ENCODE peak calls at places on chromosomes 11 and 22, in six cellular contexts. F is kidney; J is psoas muscle; Y is colonic mucosa; I is CD8-positive, alpha-beta memory T cell; T is GM23248. W is an unnamed sample.

GRCh38 chr22:27534720-27535125 is 266.8 kb downstream of the MN1 start:
- DNase-seq in F (no peak), J (no peak), Y (no peak), I (no peak), T (peak; percentile 96), W (no peak)

GRCh38 chr11:6475936-6476335 is 2.2 kb upstream of the TRIM3 start:
- DNase-seq in F (no peak), J (no peak), Y (no peak), I (no peak), T (peak; percentile 34), W (peak; percentile 82)

GRCh38 chr22:30743257-30744020 is 48.8 kb downstream of the OSBP2 start:
- DNase-seq in F (peak; percentile 51), J (no peak), Y (no peak), I (no peak), T (no peak), W (no peak)

GRCh38 chr22:49368976-49369725 is 458.5 kb downstream of the BRD1 start:
- DNase-seq in F (peak; percentile 80), J (no peak), Y (peak; percentile 14), I (no peak), T (no peak), W (no peak)

GRCh38 chr11:97902828-97903227 is 1117.9 kb upstream of the CNTN5 start:
- DNase-seq in F (no peak), J (no peak), Y (no peak), I (no peak), T (no peak), W (no peak)

GRCh38 chr22:30373331-30374325 is 13.6 kb downstream of the RNF215 start:
- DNase-seq in F (no peak), J (no peak), Y (no peak), I (no peak), T (no peak), W (no peak)

GRCh38 chr22:40533712-40534378 is 102.7 kb downstream of the MRTFA start:
- DNase-seq in F (no peak), J (no peak), Y (no peak), I (peak; percentile 61), T (peak; percentile 75), W (no peak)

GRCh38 chr11:24515632-24516031 is 18.8 kb downstream of the LUZP2 start:
- DNase-seq in F (no peak), J (no peak), Y (no peak), I (no peak), T (no peak), W (no peak)

GRCh38 chr11:16981651-16982194 is 32.5 kb downstream of the PLEKHA7 start:
- DNase-seq in F (peak; percentile 91), J (no peak), Y (no peak), I (no peak), T (peak; percentile 43), W (peak; percentile 69)

GRCh38 chr11:79412761-79413160 is 28.1 kb downstream of the TENM4 start:
- DNase-seq in F (no peak), J (no peak), Y (no peak), I (no peak), T (peak; percentile 10), W (no peak)

GRCh38 chr11:5303643-5304042 is 1.9 kb upstream of the OR51B4 start:
- DNase-seq in F (no peak), J (no peak), Y (no peak), I (no peak), T (no peak), W (no peak)

GRCh38 chr11:35166369-35167360 is 27.7 kb downstream of the CD44 start:
- DNase-seq in F (peak; percentile 68), J (no peak), Y (no peak), I (peak; percentile 40), T (peak; percentile 98), W (no peak)

GRCh38 chr11:43676933-43677332 is 3.6 kb upstream of the HSD17B12 start:
- DNase-seq in F (no peak), J (no peak), Y (no peak), I (no peak), T (no peak), W (no peak)

GRCh38 chr11:58616594-58616993 is 5.9 kb upstream of the CNTF start:
- DNase-seq in F (no peak), J (peak; percentile 75), Y (no peak), I (no peak), T (peak; percentile 92), W (peak; percentile 76)

GRCh38 chr11:36726420-36726819 is 128.4 kb upstream of the RAG2 start:
- DNase-seq in F (no peak), J (no peak), Y (no peak), I (no peak), T (no peak), W (no peak)

GRCh38 chr22:27919943-27920755 is 1.1 kb upstream of the PITPNB start:
- DNase-seq in F (no peak), J (no peak), Y (peak; percentile 36), I (no peak), T (peak; percentile 69), W (peak; percentile 11)

GRCh38 chr22:49158741-49159564 is 668.7 kb downstream of the BRD1 start:
- DNase-seq in F (peak; percentile 65), J (no peak), Y (no peak), I (no peak), T (no peak), W (no peak)

GRCh38 chr22:25404556-25404922 is 159.9 kb upstream of the GRK3 start:
- DNase-seq in F (peak; percentile 77), J (no peak), Y (no peak), I (no peak), T (peak; percentile 62), W (no peak)

GRCh38 chr11:71420455-71421241 is 27.5 kb downstream of the DHCR7 start:
- DNase-seq in F (no peak), J (no peak), Y (peak; percentile 53), I (no peak), T (peak; percentile 56), W (peak; percentile 46)

GRCh38 chr11:130892847-130893246 is 23.4 kb downstream of the SNX19 start:
- DNase-seq in F (no peak), J (no peak), Y (no peak), I (no peak), T (no peak), W (no peak)

GRCh38 chr22:49234459-49234858 is 593.2 kb downstream of the BRD1 start:
- DNase-seq in F (no peak), J (no peak), Y (no peak), I (no peak), T (no peak), W (no peak)

GRCh38 chr11:66495401-66495844 is 15.0 kb upstream of the BBS1 start:
- DNase-seq in F (peak; percentile 75), J (peak; percentile 40), Y (no peak), I (no peak), T (no peak), W (no peak)

DNA sequence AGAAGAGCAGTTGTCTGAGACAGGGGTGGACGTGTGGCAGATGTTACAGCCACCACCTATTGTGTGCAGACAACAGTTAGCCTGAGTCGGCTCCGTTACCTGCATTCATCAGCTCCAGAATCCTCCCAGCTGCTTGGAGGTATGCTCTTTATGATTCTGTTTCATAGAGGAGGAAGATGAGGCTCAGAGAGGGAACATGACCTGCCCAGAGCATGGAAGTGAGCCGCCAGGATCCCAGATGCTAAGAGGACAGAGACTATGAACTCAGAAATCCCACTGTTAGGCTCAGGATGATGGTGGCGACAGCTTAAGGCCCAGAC is 1.5 kb downstream of the EMID1 start:
- DNase-seq in F (no peak), J (no peak), Y (no peak), I (no peak), T (no peak), W (no peak)
- H3K4me3 ChIP-seq in F (peak overlapping the region; percentile 66), J (no peak overlapping the region), Y (peak overlapping the region; percentile 1), I (no peak overlapping the region), T (no peak overlapping the region), W (no peak overlapping the region)

GRCh38 chr11:113385749-113386148 is 1.8 kb upstream of the ANKK1 start:
- DNase-seq in F (no peak), J (no peak), Y (no peak), I (no peak), T (no peak), W (no peak)

GRCh38 chr11:113386866-113387265 is 713 bp upstream of the ANKK1 start:
- DNase-seq in F (no peak), J (no peak), Y (no peak), I (no peak), T (no peak), W (no peak)

GRCh38 chr11:113384551-113384950 is 3.0 kb upstream of the ANKK1 start:
- DNase-seq in F (no peak), J (no peak), Y (no peak), I (no peak), T (peak; percentile 91), W (no peak)

GRCh38 chr11:113389288-113389687 is 1.7 kb downstream of the ANKK1 start:
- DNase-seq in F (no peak), J (no peak), Y (no peak), I (no peak), T (no peak), W (no peak)

GRCh38 chr11:113387605-113388211 is at the start of gene ANKK1:
- DNase-seq in F (no peak), J (no peak), Y (peak; percentile 36), I (no peak), T (no peak), W (no peak)
- H3K4me3 ChIP-seq in F (no peak within 1 kb of the TSS), J (no peak within 1 kb of the TSS), Y (peak within 1 kb of the TSS; percentile 11), I (no peak within 1 kb of the TSS), T (no peak within 1 kb of the TSS), W (no peak within 1 kb of the TSS)

DNA sequence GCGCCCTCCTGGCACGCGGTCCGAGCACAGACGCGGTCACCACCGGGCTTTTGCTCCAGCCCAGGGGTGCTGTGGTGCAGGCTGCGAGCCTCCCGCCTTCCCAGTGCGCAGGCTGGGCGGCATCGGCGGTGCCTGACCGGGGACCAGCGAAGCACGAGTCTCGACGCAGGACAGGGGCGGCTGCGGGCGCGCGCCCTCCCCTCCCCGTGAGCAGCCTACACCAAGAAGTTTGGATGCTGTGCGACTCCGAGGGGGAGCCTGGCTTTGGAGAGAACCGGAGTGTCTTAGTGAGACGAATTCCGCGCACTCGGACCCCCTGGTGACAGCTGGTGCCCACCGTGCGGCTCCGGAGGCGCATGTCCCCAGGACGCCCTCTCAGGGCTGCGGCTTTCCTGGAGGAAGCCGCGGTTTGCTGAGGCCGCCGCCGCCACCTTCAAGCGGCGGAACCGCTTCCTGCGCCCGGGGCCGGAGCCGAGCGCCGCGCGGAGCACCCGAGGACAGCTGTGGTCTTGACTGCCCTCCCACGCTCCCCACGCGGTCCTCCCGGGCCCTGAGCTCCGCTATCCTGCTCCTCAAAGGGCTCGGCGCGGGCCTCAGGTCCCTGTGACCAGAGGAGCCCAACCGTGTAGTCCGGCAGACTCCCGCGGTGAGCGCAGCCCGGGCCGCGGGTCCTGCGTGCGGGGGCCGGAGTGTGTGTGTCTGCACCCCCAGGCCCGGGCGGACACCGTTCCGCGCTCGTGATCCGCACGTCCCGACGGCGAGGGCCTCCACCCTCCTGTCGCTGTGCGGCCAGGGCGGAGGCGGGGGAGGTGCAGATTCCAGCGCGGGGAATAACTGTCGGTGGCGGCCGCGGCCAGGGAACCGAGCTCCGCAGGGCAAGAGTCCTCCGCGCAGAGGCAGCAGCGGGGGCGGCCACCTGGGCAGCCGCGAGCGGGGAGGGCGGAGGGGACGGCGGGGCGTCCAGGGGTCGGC is 1.7 kb downstream of the FGF3 start:
- DNase-seq in F (no peak), J (no peak), Y (no peak), I (no peak), T (peak; percentile 19), W (no peak)
- H3K4me3 ChIP-seq in F (no peak overlapping the region), J (peak overlapping the region; percentile 2), Y (no peak overlapping the region), I (no peak overlapping the region), T (no peak overlapping the region), W (no peak overlapping the region)

DNA sequence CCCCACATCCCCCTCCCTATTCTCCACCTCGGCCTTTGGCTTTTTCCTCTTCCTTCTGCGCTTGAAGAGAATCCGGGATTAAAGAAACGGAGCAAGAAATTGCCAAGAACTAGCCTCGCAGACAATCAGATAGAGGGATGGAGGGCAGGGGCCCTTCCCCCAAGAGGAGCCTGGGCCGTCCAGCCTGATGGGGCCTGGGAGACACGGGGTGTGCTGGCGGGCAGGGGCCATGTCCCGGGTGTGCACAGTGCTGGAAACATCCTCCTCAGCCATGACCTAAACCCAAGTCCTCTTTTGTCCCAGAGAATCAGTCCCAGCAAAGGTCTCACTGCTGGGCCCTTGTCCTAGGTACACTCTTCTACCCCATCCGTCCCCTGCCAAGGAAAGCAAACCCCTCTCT is 47.7 kb upstream of the LMO1 start:
- DNase-seq in F (peak; percentile 25), J (peak; percentile 40), Y (no peak), I (no peak), T (no peak), W (no peak)
- H3K4me3 ChIP-seq in F (no peak overlapping the region), J (no peak overlapping the region), Y (no peak overlapping the region), I (no peak overlapping the region), T (no peak overlapping the region), W (no peak overlapping the region)